ENCODE peak calls at places on chromosomes 3 and 15, in six cellular contexts. Q is EL, H is AG08396, G is dorsolateral prefrontal cortex, I is T-helper 9 cell, C is GM19239. T is an unnamed sample.

GRCh38 chr3:189712906-189713483 is 81.8 kb downstream of the TP63 start:
- DNase-seq in Q (peak; percentile 27), H (no peak), G (no peak), I (no peak), C (no peak), T (no peak)

GRCh38 chr3:105409364-105409763 is 42.7 kb downstream of the ALCAM start:
- DNase-seq in Q (no peak), H (no peak), G (no peak), I (no peak), C (no peak), T (no peak)

GRCh38 chr15:65363306-65363705 is 14.5 kb downstream of the IGDCC3 start:
- DNase-seq in Q (no peak), H (no peak), G (peak; percentile 13), I (no peak), C (no peak), T (no peak)

GRCh38 chr15:42727740-42728355 is 9.1 kb downstream of the CDAN1 start:
- DNase-seq in Q (no peak), H (no peak), G (no peak), I (no peak), C (no peak), T (no peak)

GRCh38 chr15:69380100-69380725 is 33.9 kb upstream of the KIF23 start:
- DNase-seq in Q (no peak), H (no peak), G (no peak), I (no peak), C (no peak), T (peak; percentile 41)

GRCh38 chr15:31459011-31459748 is 132.5 kb downstream of the KLF13 start:
- DNase-seq in Q (no peak), H (no peak), G (no peak), I (no peak), C (no peak), T (no peak)

GRCh38 chr3:38122712-38123290 is 14.1 kb downstream of the ACAA1 start:
- DNase-seq in Q (no peak), H (no peak), G (no peak), I (no peak), C (no peak), T (no peak)

GRCh38 chr3:73389104-73389809 is 235.5 kb downstream of the PDZRN3 start:
- DNase-seq in Q (no peak), H (no peak), G (no peak), I (no peak), C (no peak), T (no peak)

GRCh38 chr15:29747837-29748417 is 74.3 kb downstream of the TJP1 start:
- DNase-seq in Q (peak; percentile 13), H (no peak), G (no peak), I (no peak), C (no peak), T (no peak)

GRCh38 chr3:36876181-36876936 is 68.5 kb downstream of the TRANK1 start:
- DNase-seq in Q (no peak), H (no peak), G (no peak), I (no peak), C (peak; percentile 58), T (no peak)

GRCh38 chr3:39401983-39402382 is 4.5 kb upstream of the RPSA start:
- DNase-seq in Q (no peak), H (no peak), G (no peak), I (no peak), C (no peak), T (no peak)

GRCh38 chr15:30991301-30992072 is at the start of gene MTMR10:
- DNase-seq in Q (peak; percentile 82), H (peak; percentile 96), G (peak; percentile 85), I (peak; percentile 59), C (peak; percentile 76), T (peak; percentile 91)

GRCh38 chr3:59690886-59691285 is 641.1 kb upstream of the CFAP20DC start:
- DNase-seq in Q (no peak), H (no peak), G (no peak), I (no peak), C (no peak), T (no peak)

GRCh38 chr3:15300318-15301078 is 31.9 kb downstream of the SH3BP5 start:
- DNase-seq in Q (peak; percentile 90), H (peak; percentile 53), G (no peak), I (no peak), C (no peak), T (no peak)

GRCh38 chr3:124775776-124776336 is 45.6 kb downstream of the UMPS start:
- DNase-seq in Q (no peak), H (no peak), G (no peak), I (no peak), C (no peak), T (peak; percentile 20)

GRCh38 chr3:187013080-187013838 is 82.9 kb downstream of the ST6GAL1 start:
- DNase-seq in Q (peak; percentile 17), H (no peak), G (no peak), I (no peak), C (no peak), T (no peak)

GRCh38 chr15:100309984-100310291 is 31.8 kb downstream of the ADAMTS17 start:
- DNase-seq in Q (no peak), H (no peak), G (no peak), I (no peak), C (no peak), T (no peak)

GRCh38 chr3:141877911-141878310 is 1.5 kb downstream of the ATP1B3 start:
- DNase-seq in Q (peak; percentile 49), H (peak; percentile 29), G (no peak), I (no peak), C (no peak), T (peak; percentile 28)

GRCh38 chr3:36763111-36763849 is 1.1 kb downstream of the DCLK3 start:
- DNase-seq in Q (no peak), H (no peak), G (no peak), I (no peak), C (no peak), T (no peak)

GRCh38 chr15:25182736-25183445 is 228.1 kb downstream of the SNRPN start:
- DNase-seq in Q (no peak), H (no peak), G (peak; percentile 29), I (no peak), C (no peak), T (no peak)

GRCh38 chr15:26890451-26890850 is 23.6 kb downstream of the GABRA5 start:
- DNase-seq in Q (no peak), H (no peak), G (no peak), I (no peak), C (no peak), T (no peak)

T was measured in neural progenitor cell.